ENCODE peak calls at places on chromosome 21, in eight cellular contexts. One of them, this sample, is unnamed.

GRCh38 chr21:46112731-46113215 is 14.9 kb downstream of the COL6A2 start:
- DNase-seq in gastrocnemius medialis: peak
- DNase-seq in tibial nerve: no peak
- DNase-seq in heart right ventricle: no peak
- DNase-seq in pancreas: no peak
- DNase-seq in heart left ventricle: no peak
- DNase-seq in mesothelial cell of epicardium: peak
- DNase-seq in endothelial cell: no peak
- DNase-seq in this sample: no peak

GRCh38 chr21:38766987-38767722 is 38.6 kb upstream of the ETS2 start:
- DNase-seq in gastrocnemius medialis: no peak
- DNase-seq in tibial nerve: no peak
- DNase-seq in heart right ventricle: no peak
- DNase-seq in pancreas: peak
- DNase-seq in heart left ventricle: no peak
- DNase-seq in mesothelial cell of epicardium: no peak
- DNase-seq in endothelial cell: no peak
- DNase-seq in this sample: peak

GRCh38 chr21:14762734-14763694 is 216.9 kb upstream of the SAMSN1 start:
- DNase-seq in gastrocnemius medialis: no peak
- DNase-seq in tibial nerve: no peak
- DNase-seq in heart right ventricle: no peak
- DNase-seq in pancreas: no peak
- DNase-seq in heart left ventricle: no peak
- DNase-seq in mesothelial cell of epicardium: no peak
- DNase-seq in endothelial cell: no peak
- DNase-seq in this sample: peak

GRCh38 chr21:36804867-36805611 is 106.1 kb downstream of the SIM2 start:
- DNase-seq in gastrocnemius medialis: no peak
- DNase-seq in tibial nerve: no peak
- DNase-seq in heart right ventricle: no peak
- DNase-seq in pancreas: no peak
- DNase-seq in heart left ventricle: no peak
- DNase-seq in mesothelial cell of epicardium: no peak
- DNase-seq in endothelial cell: no peak
- DNase-seq in this sample: no peak

GRCh38 chr21:35198004-35198403 is 148.9 kb upstream of the RUNX1 start:
- DNase-seq in gastrocnemius medialis: no peak
- DNase-seq in tibial nerve: no peak
- DNase-seq in heart right ventricle: no peak
- DNase-seq in pancreas: no peak
- DNase-seq in heart left ventricle: no peak
- DNase-seq in mesothelial cell of epicardium: no peak
- DNase-seq in endothelial cell: no peak
- DNase-seq in this sample: no peak

GRCh38 chr21:23887709-23888303 is 1719.5 kb downstream of the MRPL39 start:
- DNase-seq in gastrocnemius medialis: no peak
- DNase-seq in tibial nerve: no peak
- DNase-seq in heart right ventricle: no peak
- DNase-seq in pancreas: no peak
- DNase-seq in heart left ventricle: no peak
- DNase-seq in mesothelial cell of epicardium: no peak
- DNase-seq in endothelial cell: no peak
- DNase-seq in this sample: no peak

GRCh38 chr21:36156815-36157670 is at the start of gene DOP1B:
- DNase-seq in gastrocnemius medialis: no peak
- DNase-seq in tibial nerve: no peak
- DNase-seq in heart right ventricle: no peak
- DNase-seq in pancreas: no peak
- DNase-seq in heart left ventricle: peak
- DNase-seq in mesothelial cell of epicardium: no peak
- DNase-seq in endothelial cell: no peak
- DNase-seq in this sample: peak

GRCh38 chr21:43270800-43271261 is 102.0 kb downstream of the CRYAA start:
- DNase-seq in gastrocnemius medialis: no peak
- DNase-seq in tibial nerve: no peak
- DNase-seq in heart right ventricle: no peak
- DNase-seq in pancreas: no peak
- DNase-seq in heart left ventricle: peak
- DNase-seq in mesothelial cell of epicardium: no peak
- DNase-seq in endothelial cell: no peak
- DNase-seq in this sample: no peak

GRCh38 chr21:35395728-35396127 is 346.6 kb upstream of the RUNX1 start:
- DNase-seq in gastrocnemius medialis: no peak
- DNase-seq in tibial nerve: no peak
- DNase-seq in heart right ventricle: no peak
- DNase-seq in pancreas: no peak
- DNase-seq in heart left ventricle: no peak
- DNase-seq in mesothelial cell of epicardium: no peak
- DNase-seq in endothelial cell: no peak
- DNase-seq in this sample: no peak

GRCh38 chr21:15124731-15125130 is 59.9 kb upstream of the NRIP1 start:
- DNase-seq in gastrocnemius medialis: no peak
- DNase-seq in tibial nerve: no peak
- DNase-seq in heart right ventricle: no peak
- DNase-seq in pancreas: no peak
- DNase-seq in heart left ventricle: no peak
- DNase-seq in mesothelial cell of epicardium: no peak
- DNase-seq in endothelial cell: no peak
- DNase-seq in this sample: no peak

GRCh38 chr21:15408089-15408488 is 321.7 kb upstream of the USP25 start:
- DNase-seq in gastrocnemius medialis: no peak
- DNase-seq in tibial nerve: no peak
- DNase-seq in heart right ventricle: no peak
- DNase-seq in pancreas: no peak
- DNase-seq in heart left ventricle: no peak
- DNase-seq in mesothelial cell of epicardium: no peak
- DNase-seq in endothelial cell: no peak
- DNase-seq in this sample: peak

GRCh38 chr21:46637952-46638746 is 2.7 kb downstream of the PRMT2 start:
- DNase-seq in gastrocnemius medialis: no peak
- DNase-seq in tibial nerve: no peak
- DNase-seq in heart right ventricle: no peak
- DNase-seq in pancreas: no peak
- DNase-seq in heart left ventricle: no peak
- DNase-seq in mesothelial cell of epicardium: no peak
- DNase-seq in endothelial cell: no peak
- DNase-seq in this sample: no peak

GRCh38 chr21:19508442-19508841 is 1104.9 kb upstream of the TMPRSS15 start:
- DNase-seq in gastrocnemius medialis: no peak
- DNase-seq in tibial nerve: no peak
- DNase-seq in heart right ventricle: no peak
- DNase-seq in pancreas: no peak
- DNase-seq in heart left ventricle: no peak
- DNase-seq in mesothelial cell of epicardium: no peak
- DNase-seq in endothelial cell: no peak
- DNase-seq in this sample: no peak

GRCh38 chr21:27213328-27213727 is 246.4 kb upstream of the ADAMTS5 start:
- DNase-seq in gastrocnemius medialis: no peak
- DNase-seq in tibial nerve: no peak
- DNase-seq in heart right ventricle: no peak
- DNase-seq in pancreas: no peak
- DNase-seq in heart left ventricle: no peak
- DNase-seq in mesothelial cell of epicardium: no peak
- DNase-seq in endothelial cell: no peak
- DNase-seq in this sample: no peak

GRCh38 chr21:39208624-39209333 is 25.5 kb upstream of the PSMG1 start:
- DNase-seq in gastrocnemius medialis: no peak
- DNase-seq in tibial nerve: no peak
- DNase-seq in heart right ventricle: no peak
- DNase-seq in pancreas: no peak
- DNase-seq in heart left ventricle: no peak
- DNase-seq in mesothelial cell of epicardium: no peak
- DNase-seq in endothelial cell: no peak
- DNase-seq in this sample: no peak

GRCh38 chr21:28872218-28872617 is 120.5 kb downstream of the LTN1 start:
- DNase-seq in gastrocnemius medialis: no peak
- DNase-seq in tibial nerve: no peak
- DNase-seq in heart right ventricle: no peak
- DNase-seq in pancreas: no peak
- DNase-seq in heart left ventricle: no peak
- DNase-seq in mesothelial cell of epicardium: no peak
- DNase-seq in endothelial cell: no peak
- DNase-seq in this sample: no peak

GRCh38 chr21:28298251-28298672 is 694.4 kb downstream of the LTN1 start:
- DNase-seq in gastrocnemius medialis: no peak
- DNase-seq in tibial nerve: no peak
- DNase-seq in heart right ventricle: no peak
- DNase-seq in pancreas: no peak
- DNase-seq in heart left ventricle: no peak
- DNase-seq in mesothelial cell of epicardium: no peak
- DNase-seq in endothelial cell: no peak
- DNase-seq in this sample: no peak

GRCh38 chr21:39834543-39834942 is 32.7 kb upstream of the PCP4 start:
- DNase-seq in gastrocnemius medialis: no peak
- DNase-seq in tibial nerve: no peak
- DNase-seq in heart right ventricle: no peak
- DNase-seq in pancreas: no peak
- DNase-seq in heart left ventricle: no peak
- DNase-seq in mesothelial cell of epicardium: no peak
- DNase-seq in endothelial cell: no peak
- DNase-seq in this sample: no peak

GRCh38 chr21:28633803-28634572 is 358.7 kb downstream of the LTN1 start:
- DNase-seq in gastrocnemius medialis: no peak
- DNase-seq in tibial nerve: no peak
- DNase-seq in heart right ventricle: peak
- DNase-seq in pancreas: no peak
- DNase-seq in heart left ventricle: peak
- DNase-seq in mesothelial cell of epicardium: no peak
- DNase-seq in endothelial cell: no peak
- DNase-seq in this sample: no peak

DNA sequence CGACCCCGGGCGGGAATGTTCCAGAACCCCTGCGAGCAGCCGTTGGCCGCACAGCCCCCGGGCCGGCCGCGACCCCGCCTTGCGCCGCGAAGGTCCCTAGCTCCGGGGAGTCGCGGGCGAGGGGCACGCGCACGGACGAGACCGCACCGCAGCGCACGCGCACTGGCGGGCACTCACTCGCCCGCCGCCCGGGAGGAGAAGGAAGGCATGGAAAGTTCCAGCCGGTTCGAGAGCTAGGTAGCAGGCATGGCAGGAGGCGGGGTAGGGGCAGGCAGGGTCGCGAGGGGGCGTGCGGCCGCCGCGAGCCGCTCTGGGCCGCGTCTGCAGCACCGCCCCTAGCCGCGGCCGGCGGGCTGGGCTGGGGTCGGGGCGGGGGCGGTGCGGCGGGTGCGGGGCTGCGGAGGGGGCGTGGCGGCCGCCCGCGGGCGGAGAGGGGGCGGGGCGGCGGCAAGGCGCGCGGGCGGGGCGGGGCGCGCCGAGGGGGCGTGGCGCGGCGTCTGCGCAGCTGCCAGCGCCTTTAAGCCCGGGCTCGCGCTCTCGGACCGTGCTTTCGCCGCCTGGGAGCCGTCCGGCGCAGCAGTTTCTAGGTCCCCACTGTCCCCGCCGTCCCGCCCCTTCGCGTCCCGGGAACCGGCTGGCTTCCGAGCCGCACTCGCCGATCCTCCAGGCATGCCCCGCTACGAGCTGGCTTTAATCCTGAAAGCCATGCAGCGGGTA is at the start of the genes MRPS6 and SLC5A3:
- DNase-seq in gastrocnemius medialis: peak
- DNase-seq in tibial nerve: peak
- DNase-seq in heart right ventricle: peak
- DNase-seq in pancreas: peak
- DNase-seq in heart left ventricle: peak
- DNase-seq in mesothelial cell of epicardium: peak
- DNase-seq in endothelial cell: peak
- DNase-seq in this sample: peak
- TF ChIP-seq CTCF in gastrocnemius medialis: no peak
- TF ChIP-seq CTCF in tibial nerve: no peak
- TF ChIP-seq CTCF in heart right ventricle: peak
- TF ChIP-seq CTCF in pancreas: no peak
- TF ChIP-seq CTCF in heart left ventricle: no peak
- TF ChIP-seq CTCF in mesothelial cell of epicardium: no peak
- TF ChIP-seq CTCF in endothelial cell: no peak
- TF ChIP-seq CTCF in this sample: peak

GRCh38 chr21:45098867-45099266 is 24.5 kb downstream of the ADARB1 start:
- DNase-seq in gastrocnemius medialis: no peak
- DNase-seq in tibial nerve: no peak
- DNase-seq in heart right ventricle: no peak
- DNase-seq in pancreas: no peak
- DNase-seq in heart left ventricle: no peak
- DNase-seq in mesothelial cell of epicardium: no peak
- DNase-seq in endothelial cell: no peak
- DNase-seq in this sample: peak
- TF ChIP-seq CTCF in gastrocnemius medialis: no peak
- TF ChIP-seq CTCF in tibial nerve: peak
- TF ChIP-seq CTCF in heart right ventricle: peak
- TF ChIP-seq CTCF in pancreas: no peak
- TF ChIP-seq CTCF in heart left ventricle: peak
- TF ChIP-seq CTCF in mesothelial cell of epicardium: no peak
- TF ChIP-seq CTCF in endothelial cell: no peak
- TF ChIP-seq CTCF in this sample: peak

GRCh38 chr21:31888936-31889371 is 16.1 kb downstream of the HUNK start:
- DNase-seq in gastrocnemius medialis: no peak
- DNase-seq in tibial nerve: no peak
- DNase-seq in heart right ventricle: no peak
- DNase-seq in pancreas: peak
- DNase-seq in heart left ventricle: no peak
- DNase-seq in mesothelial cell of epicardium: no peak
- DNase-seq in endothelial cell: peak
- DNase-seq in this sample: no peak
- TF ChIP-seq CTCF in gastrocnemius medialis: no peak
- TF ChIP-seq CTCF in tibial nerve: no peak
- TF ChIP-seq CTCF in heart right ventricle: no peak
- TF ChIP-seq CTCF in pancreas: no peak
- TF ChIP-seq CTCF in heart left ventricle: no peak
- TF ChIP-seq CTCF in mesothelial cell of epicardium: no peak
- TF ChIP-seq CTCF in endothelial cell: no peak
- TF ChIP-seq CTCF in this sample: no peak

GRCh38 chr21:41388259-41388658 is 26.4 kb downstream of the MX2 start:
- DNase-seq in gastrocnemius medialis: no peak
- DNase-seq in tibial nerve: no peak
- DNase-seq in heart right ventricle: no peak
- DNase-seq in pancreas: no peak
- DNase-seq in heart left ventricle: no peak
- DNase-seq in mesothelial cell of epicardium: no peak
- DNase-seq in endothelial cell: no peak
- DNase-seq in this sample: no peak

GRCh38 chr21:41387042-41387819 is 25.4 kb downstream of the MX2 start:
- DNase-seq in gastrocnemius medialis: no peak
- DNase-seq in tibial nerve: peak
- DNase-seq in heart right ventricle: no peak
- DNase-seq in pancreas: no peak
- DNase-seq in heart left ventricle: no peak
- DNase-seq in mesothelial cell of epicardium: no peak
- DNase-seq in endothelial cell: no peak
- DNase-seq in this sample: no peak

GRCh38 chr21:41390043-41390639 is 28.3 kb downstream of the MX2 start:
- DNase-seq in gastrocnemius medialis: no peak
- DNase-seq in tibial nerve: no peak
- DNase-seq in heart right ventricle: no peak
- DNase-seq in pancreas: no peak
- DNase-seq in heart left ventricle: peak
- DNase-seq in mesothelial cell of epicardium: no peak
- DNase-seq in endothelial cell: no peak
- DNase-seq in this sample: no peak

DNA sequence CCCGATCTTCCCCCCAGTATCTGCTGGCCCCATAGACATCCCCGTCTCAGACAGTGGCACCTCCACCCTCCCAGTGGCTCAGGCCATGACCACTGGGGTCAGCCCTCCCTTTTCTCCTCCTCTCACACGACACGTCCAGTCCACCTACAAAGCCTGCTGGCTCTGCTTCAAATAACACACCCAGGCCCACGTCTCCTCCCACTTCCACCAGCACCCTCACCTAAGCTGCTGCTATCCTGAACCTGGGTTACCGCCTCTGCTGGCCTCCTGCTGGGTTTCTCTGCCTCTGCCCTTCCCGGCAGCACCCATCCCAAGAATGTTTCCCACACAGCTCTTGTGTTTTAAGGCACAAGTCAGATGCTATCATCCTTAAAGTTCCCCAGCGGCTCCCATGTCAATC is 26.0 kb downstream of the MX2 start:
- DNase-seq in gastrocnemius medialis: no peak
- DNase-seq in tibial nerve: no peak
- DNase-seq in heart right ventricle: no peak
- DNase-seq in pancreas: no peak
- DNase-seq in heart left ventricle: peak
- DNase-seq in mesothelial cell of epicardium: no peak
- DNase-seq in endothelial cell: no peak
- DNase-seq in this sample: no peak
- TF ChIP-seq CTCF in gastrocnemius medialis: no peak
- TF ChIP-seq CTCF in tibial nerve: no peak
- TF ChIP-seq CTCF in heart right ventricle: no peak
- TF ChIP-seq CTCF in pancreas: no peak
- TF ChIP-seq CTCF in heart left ventricle: no peak
- TF ChIP-seq CTCF in mesothelial cell of epicardium: no peak
- TF ChIP-seq CTCF in endothelial cell: no peak
- TF ChIP-seq CTCF in this sample: no peak

This sample was measured in GM13976.